ENCODE peak calls at places on chromosomes 1 and 21, in ten cellular contexts. S is T-helper 1 cell; B is HT1080; L is NCI-H1048; P is posterior cingulate gyrus; N is stimulated activated naive CD8-positive, alpha-beta T cell treated with anti-CD3 and anti-CD28 coated beads, Interleukin-15, amount 100 ng/mL, for 72 hours; J is SJSA1; V is GM19239; T is CD8-positive, alpha-beta memory T cell; E is AG20443. K is an unnamed sample.

GRCh38 chr1:50774759-50775351 is 185.2 kb downstream of the FAF1 start:
- DNase-seq in S (no peak), B (peak), L (peak), P (no peak), N (no peak), J (peak), V (no peak), T (no peak), E (peak), K (no peak)

GRCh38 chr21:46059195-46059594 is 38.7 kb upstream of the COL6A2 start:
- DNase-seq in S (no peak), B (no peak), L (no peak), P (no peak), N (no peak), J (no peak), V (no peak), T (no peak), E (no peak), K (no peak)

GRCh38 chr1:205519541-205520131 is 15.2 kb downstream of the CDK18 start:
- DNase-seq in S (no peak), B (no peak), L (no peak), P (no peak), N (no peak), J (no peak), V (no peak), T (no peak), E (peak), K (no peak)

GRCh38 chr1:171898956-171899355 is 57.7 kb downstream of the DNM3 start:
- DNase-seq in S (no peak), B (no peak), L (no peak), P (peak), N (no peak), J (no peak), V (no peak), T (no peak), E (peak), K (no peak)

GRCh38 chr1:143661418-143662120 is 310.2 kb downstream of the FAM72C start:
- DNase-seq in S (no peak), B (peak), L (no peak), P (no peak), N (no peak), J (no peak), V (no peak), T (no peak), E (peak), K (no peak)

GRCh38 chr1:8408151-8408839 is 90.4 kb downstream of the SLC45A1 start:
- DNase-seq in S (no peak), B (no peak), L (no peak), P (no peak), N (no peak), J (peak), V (no peak), T (no peak), E (peak), K (no peak)

GRCh38 chr1:45141247-45142003 is 65.0 kb downstream of the ZSWIM5 start:
- DNase-seq in S (no peak), B (no peak), L (no peak), P (no peak), N (no peak), J (no peak), V (no peak), T (no peak), E (no peak), K (no peak)

GRCh38 chr21:30881480-30881879 is at the start of gene KRTAP11-1:
- DNase-seq in S (no peak), B (no peak), L (no peak), P (no peak), N (no peak), J (no peak), V (no peak), T (no peak), E (no peak), K (no peak)

GRCh38 chr1:225449261-225449660 is 21.4 kb upstream of the LBR start:
- DNase-seq in S (no peak), B (peak), L (no peak), P (no peak), N (no peak), J (no peak), V (no peak), T (no peak), E (no peak), K (no peak)

GRCh38 chr1:233281711-233282581 is 13.6 kb downstream of the PCNX2 start:
- DNase-seq in S (no peak), B (peak), L (no peak), P (no peak), N (peak), J (peak), V (peak), T (no peak), E (peak), K (no peak)

GRCh38 chr1:107877092-107877491 is 87.9 kb downstream of the VAV3 start:
- DNase-seq in S (no peak), B (peak), L (no peak), P (no peak), N (no peak), J (no peak), V (no peak), T (no peak), E (peak), K (no peak)

GRCh38 chr1:225882699-225883615 is 777 bp upstream of the TMEM63A start:
- DNase-seq in S (no peak), B (peak), L (no peak), P (peak), N (peak), J (peak), V (peak), T (peak), E (peak), K (peak)

GRCh38 chr21:36205962-36206361 is 49.3 kb downstream of the DOP1B start:
- DNase-seq in S (no peak), B (no peak), L (no peak), P (no peak), N (no peak), J (no peak), V (no peak), T (no peak), E (no peak), K (no peak)

K was measured in CD4-positive, alpha-beta T cell.